ENCODE peak calls at places on chromosomes 4 and X, in four cellular contexts. Q is tibial artery; V is stimulated activated naive CD4-positive, alpha-beta T cell; O is mucosa of descending colon. N is an unnamed sample.

GRCh38 chr4:24471623-24472510 is 112.5 kb downstream of the DHX15 start:
- DNase-seq in Q (no peak), V (no peak), O (peak), N (peak)

GRCh38 chr4:69689530-69690111 is 36.6 kb upstream of the UGT2A1 start:
- DNase-seq in Q (no peak), V (no peak), O (no peak), N (peak)

GRCh38 chrX:149818652-149819051 is 36.9 kb downstream of the MAGEA9 start:
- DNase-seq in Q (no peak), V (no peak), O (no peak), N (no peak)

GRCh38 chr4:67521506-67521905 is 23.8 kb downstream of the CENPC start:
- DNase-seq in Q (no peak), V (no peak), O (no peak), N (no peak)

GRCh38 chr4:19971829-19972228 is 279.9 kb upstream of the SLIT2 start:
- DNase-seq in Q (no peak), V (no peak), O (no peak), N (no peak)

GRCh38 chr4:76689079-76689817 is 208.7 kb downstream of the SOWAHB start:
- DNase-seq in Q (peak), V (no peak), O (peak), N (peak)

GRCh38 chr4:110959041-110959643 is 336.3 kb upstream of the PITX2 start:
- DNase-seq in Q (no peak), V (no peak), O (no peak), N (no peak)

GRCh38 chrX:126820700-126821420 is 1.3 kb downstream of the PRR32 start:
- DNase-seq in Q (no peak), V (no peak), O (no peak), N (no peak)

GRCh38 chr4:104494822-104495559 is at the start of gene CXXC4:
- DNase-seq in Q (peak), V (no peak), O (peak), N (peak)

N was measured in naive thymus-derived CD4-positive, alpha-beta T cell.